ENCODE peak calls at places on chromosomes 4 and X, in five cellular contexts. B is CD4-positive, alpha-beta memory T cell; O is lower lobe of right lung; R is sigmoid colon; X is cardiac muscle cell. Y is an unnamed sample.
A peak's percentile ranks its signal among the peaks of the same experiment; 100 is the strongest.

GRCh38 chrX:74232859-74233258 is 71.1 kb upstream of the ZCCHC13 start:
- DNase-seq in R (no peak), X (peak; percentile 51), O (no peak), B (no peak), Y (no peak)

GRCh38 chrX:115547448-115547847 is 13.5 kb upstream of the PLS3 start:
- DNase-seq in O (no peak), X (no peak), R (no peak), B (no peak), Y (no peak)

GRCh38 chr4:2292679-2293108 is 30.8 kb upstream of the MXD4 start:
- DNase-seq in B (no peak), X (peak; percentile 34), O (no peak), R (no peak), Y (no peak)

GRCh38 chrX:9316096-9316495 is 148.8 kb upstream of the TBL1X start:
- DNase-seq in X (no peak), R (peak; percentile 66), B (no peak), O (no peak), Y (no peak)

GRCh38 chr4:84753318-84753972 is 170.5 kb downstream of the CDS1 start:
- DNase-seq in X (no peak), R (no peak), O (no peak), B (no peak), Y (no peak)

GRCh38 chr4:74969507-74970474 is 36.9 kb downstream of the PARM1 start:
- DNase-seq in O (no peak), B (no peak), X (peak; percentile 5), R (no peak), Y (no peak)

GRCh38 chr4:156019238-156019637 is 65.6 kb upstream of the CTSO start:
- DNase-seq in R (no peak), B (no peak), X (no peak), O (no peak), Y (no peak)

GRCh38 chr4:22876281-22876680 is 183.5 kb downstream of the GBA3 start:
- DNase-seq in B (no peak), R (no peak), O (no peak), X (no peak), Y (no peak)

GRCh38 chrX:134502686-134503085 is 42.7 kb downstream of the HPRT1 start:
- DNase-seq in X (no peak), O (no peak), R (no peak), B (no peak), Y (no peak)

GRCh38 chr4:146095091-146095690 is 80.3 kb upstream of the LSM6 start:
- DNase-seq in X (peak; percentile 79), O (no peak), B (no peak), R (no peak), Y (peak; percentile 54)

GRCh38 chr4:102586644-102587021 is 85.5 kb downstream of the NFKB1 start:
- DNase-seq in O (no peak), X (no peak), R (no peak), B (peak; percentile 39), Y (no peak)

GRCh38 chrX:12494400-12495138 is 296.6 kb upstream of the PRPS2 start:
- DNase-seq in O (no peak), B (no peak), R (no peak), X (no peak), Y (no peak)

GRCh38 chr4:155403886-155404285 is 27.1 kb upstream of the MAP9 start:
- DNase-seq in O (no peak), B (no peak), R (no peak), X (peak; percentile 75), Y (no peak)

GRCh38 chr4:43992552-43992951 is 456.1 kb downstream of the KCTD8 start:
- DNase-seq in B (no peak), O (no peak), X (no peak), R (no peak), Y (no peak)

GRCh38 chr4:90546114-90546513 is 418.9 kb downstream of the CCSER1 start:
- DNase-seq in X (no peak), R (no peak), B (no peak), O (no peak), Y (no peak)

GRCh38 chrX:51461053-51462050 is 35.0 kb downstream of the NUDT11 start:
- DNase-seq in O (no peak), B (peak; percentile 32), R (no peak), X (peak; percentile 50), Y (no peak)

GRCh38 chr4:85761803-85762202 is 286.9 kb downstream of the ARHGAP24 start:
- DNase-seq in O (peak; percentile 57), B (no peak), X (peak; percentile 86), R (peak; percentile 69), Y (no peak)

GRCh38 chrX:2351321-2351720 is 149.5 kb downstream of the DHRSX start:
- DNase-seq in O (no peak), R (no peak), B (no peak), X (peak; percentile 59), Y (no peak)

GRCh38 chr4:52837716-52838558 is 24.2 kb upstream of the RASL11B start:
- DNase-seq in X (peak; percentile 43), R (no peak), O (no peak), B (no peak), Y (no peak)

GRCh38 chrX:133609151-133609550 is 193.9 kb upstream of the GPC4 start:
- DNase-seq in X (no peak), R (no peak), O (no peak), B (no peak), Y (no peak)

GRCh38 chrX:13357925-13358324 is 38.1 kb upstream of the ATXN3L start:
- DNase-seq in B (no peak), X (peak; percentile 45), R (no peak), O (no peak), Y (no peak)

GRCh38 chr4:15065516-15065915 is 63.2 kb downstream of the CPEB2 start:
- DNase-seq in R (no peak), O (no peak), X (no peak), B (no peak), Y (no peak)

GRCh38 chr4:94214703-94215360 is 7.2 kb downstream of the SMARCAD1 start:
- DNase-seq in R (no peak), O (no peak), X (no peak), B (no peak), Y (no peak)

GRCh38 chr4:145609494-145610427 is 9.4 kb upstream of the MMAA start:
- DNase-seq in X (peak; percentile 85), B (peak; percentile 48), O (no peak), R (no peak), Y (peak; percentile 43)

GRCh38 chr4:139137745-139138144 is 39.3 kb downstream of the ELF2 start:
- DNase-seq in X (no peak), B (no peak), O (no peak), R (no peak), Y (no peak)

GRCh38 chrX:72297953-72298730 is 7.6 kb downstream of the CITED1 start:
- DNase-seq in R (no peak), B (no peak), O (no peak), X (peak; percentile 43), Y (no peak)

GRCh38 chr4:109562457-109563237 is 2.6 kb downstream of the MCUB start:
- DNase-seq in X (no peak), O (no peak), B (no peak), R (no peak), Y (no peak)

GRCh38 chr4:143384381-143384994 is 47.8 kb downstream of the GAB1 start:
- DNase-seq in X (peak; percentile 43), R (no peak), O (peak; percentile 44), B (no peak), Y (no peak)

GRCh38 chr4:95619525-95620443 is 71.0 kb upstream of the UNC5C start:
- DNase-seq in R (no peak), B (no peak), O (no peak), X (no peak), Y (no peak)

GRCh38 chr4:95610170-95610569 is 61.4 kb upstream of the UNC5C start:
- DNase-seq in R (no peak), X (no peak), O (no peak), B (no peak), Y (no peak)

GRCh38 chr4:95614684-95615205 is 66.0 kb upstream of the UNC5C start:
- DNase-seq in X (no peak), O (no peak), R (no peak), B (no peak), Y (no peak)
- H3K9me3 ChIP-seq in X (no peaks in the 10 kb centered on the region), O (no peaks in the 10 kb centered on the region), R (no peaks in the 10 kb centered on the region), B (no peaks in the 10 kb centered on the region), Y (no peaks in the 10 kb centered on the region)

DNA sequence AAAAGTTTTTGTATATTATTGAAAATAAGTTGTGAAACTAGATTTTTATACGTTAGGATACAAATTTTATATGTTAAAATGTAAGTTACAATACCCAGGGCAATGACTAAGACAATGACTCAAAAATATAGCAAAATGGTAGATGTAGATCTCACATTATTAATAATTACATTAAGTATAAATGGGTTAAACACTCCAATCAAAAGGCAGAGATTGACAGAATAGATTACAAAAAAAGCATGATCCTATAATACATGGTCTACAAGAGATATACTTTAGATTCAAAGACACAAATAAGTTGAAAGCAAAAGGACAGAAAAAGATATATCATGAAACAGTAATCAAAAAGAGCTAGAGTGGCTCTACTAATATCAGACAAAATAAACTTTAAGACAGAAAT is 210.9 kb upstream of the NHS start:
- DNase-seq in X (no peak), O (no peak), B (no peak), R (no peak), Y (no peak)
- H3K9me3 ChIP-seq in X (peaks cover 6% of the 10 kb centered on the region), O (peaks cover 11% of the 10 kb centered on the region), B (no peaks in the 10 kb centered on the region), R (no peaks in the 10 kb centered on the region), Y (no peaks in the 10 kb centered on the region)

DNA sequence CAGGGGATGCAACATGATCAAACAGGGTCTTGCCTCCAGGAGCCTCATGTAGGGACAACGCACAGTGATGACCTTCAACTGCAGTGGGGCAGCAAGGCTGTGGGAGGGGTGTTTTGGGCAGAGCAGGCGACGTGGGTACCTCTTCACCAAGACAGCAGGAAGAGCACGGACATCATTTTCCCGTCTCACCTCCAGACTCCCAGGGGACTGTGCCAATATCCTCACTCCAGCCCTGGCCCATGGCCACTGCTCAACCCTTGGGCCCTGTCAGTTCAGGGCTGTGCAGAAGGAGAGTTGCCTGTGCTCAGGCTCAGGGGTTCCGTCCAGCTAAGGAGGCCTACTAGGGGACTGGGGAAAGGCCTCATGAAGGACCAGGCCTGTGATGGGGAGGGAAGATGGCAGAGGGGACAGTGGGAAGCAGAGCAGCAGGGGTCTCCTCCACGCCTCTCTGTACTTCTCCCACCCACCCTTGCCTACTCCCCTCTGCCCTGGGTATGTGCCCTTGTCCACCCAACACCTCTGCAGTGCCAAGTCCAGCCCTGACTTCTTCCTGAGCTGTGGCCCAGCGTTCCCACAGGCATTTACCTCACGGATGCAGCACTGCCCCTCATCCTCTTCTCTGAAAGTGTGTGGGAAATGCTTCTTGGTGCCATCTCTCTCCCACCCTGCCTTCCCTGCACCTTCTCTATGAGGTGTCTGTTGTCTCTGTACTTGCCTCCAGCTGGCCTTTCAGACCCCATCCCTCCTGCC is 1.4 kb downstream of the IL9R start:
- DNase-seq in B (no peak), O (no peak), R (no peak), X (no peak), Y (no peak)
- H3K9me3 ChIP-seq in B (no peaks in the 10 kb centered on the region), O (no peaks in the 10 kb centered on the region), R (no peaks in the 10 kb centered on the region), X (no peaks in the 10 kb centered on the region), Y (peaks cover 18% of the 10 kb centered on the region)

GRCh38 chr4:184587746-184588145 is 61.5 kb downstream of the CASP3 start:
- DNase-seq in O (no peak), X (no peak), R (no peak), B (no peak), Y (no peak)
- H3K9me3 ChIP-seq in O (no peaks in the 10 kb centered on the region), X (no peaks in the 10 kb centered on the region), R (no peaks in the 10 kb centered on the region), B (no peaks in the 10 kb centered on the region), Y (no peaks in the 10 kb centered on the region)

GRCh38 chrX:44459501-44459900 is 83.2 kb downstream of the FUNDC1 start:
- DNase-seq in B (no peak), X (no peak), O (no peak), R (no peak), Y (no peak)
- H3K9me3 ChIP-seq in B (no peaks in the 10 kb centered on the region), X (no peaks in the 10 kb centered on the region), O (no peaks in the 10 kb centered on the region), R (no peaks in the 10 kb centered on the region), Y (no peaks in the 10 kb centered on the region)

GRCh38 chrX:82125103-82125502 is 923.2 kb downstream of the SH3BGRL start:
- DNase-seq in O (no peak), R (no peak), B (no peak), X (no peak), Y (no peak)
- H3K9me3 ChIP-seq in O (no peaks in the 10 kb centered on the region), R (no peaks in the 10 kb centered on the region), B (no peaks in the 10 kb centered on the region), X (no peaks in the 10 kb centered on the region), Y (no peaks in the 10 kb centered on the region)

Y was measured in iPS DF 6.9.